ENCODE peak calls at places on chromosomes 16 and 17, in five cellular contexts. R is AG04450, N is MM.1S, K is breast epithelium, A is BJ. Z is an unnamed sample.

GRCh38 chr16:88810868-88811599 is 694 bp downstream of the APRT start:
- DNase-seq in R (peak), N (peak), K (peak), A (no peak), Z (peak)

GRCh38 chr17:41697122-41697962 is 8.7 kb downstream of the EIF1 start:
- DNase-seq in R (no peak), N (peak), K (peak), A (no peak), Z (no peak)

GRCh38 chr17:77372444-77373297 is 231.9 kb downstream of the SEC14L1 start:
- DNase-seq in R (peak), N (peak), K (peak), A (no peak), Z (no peak)

GRCh38 chr16:74186589-74186988 is 110.0 kb upstream of the PSMD7 start:
- DNase-seq in R (peak), N (no peak), K (no peak), A (peak), Z (no peak)

GRCh38 chr16:23498863-23499262 is 11.4 kb downstream of the GGA2 start:
- DNase-seq in R (no peak), N (no peak), K (no peak), A (no peak), Z (no peak)

GRCh38 chr17:38338053-38338452 is 5.7 kb downstream of the GPR179 start:
- DNase-seq in R (no peak), N (no peak), K (no peak), A (no peak), Z (no peak)

GRCh38 chr17:38667099-38667786 is 7.5 kb downstream of the EPOP start:
- DNase-seq in R (peak), N (peak), K (peak), A (no peak), Z (peak)

GRCh38 chr17:4247981-4248388 is 15.8 kb downstream of the ANKFY1 start:
- DNase-seq in R (no peak), N (no peak), K (peak), A (no peak), Z (peak)

GRCh38 chr17:42361781-42362186 is 26.5 kb downstream of the STAT3 start:
- DNase-seq in R (no peak), N (no peak), K (no peak), A (no peak), Z (no peak)

GRCh38 chr16:88846088-88846487 is 10.7 kb downstream of the GALNS start:
- DNase-seq in R (no peak), N (no peak), K (no peak), A (no peak), Z (no peak)

GRCh38 chr17:11391134-11391533 is 150.1 kb downstream of the SHISA6 start:
- DNase-seq in R (no peak), N (no peak), K (no peak), A (no peak), Z (no peak)

GRCh38 chr17:21201302-21201602 is 12.7 kb downstream of the TMEM11 start:
- DNase-seq in R (no peak), N (no peak), K (peak), A (no peak), Z (no peak)

GRCh38 chr17:41491476-41491875 is 1.8 kb upstream of the KRT36 start:
- DNase-seq in R (no peak), N (no peak), K (no peak), A (no peak), Z (no peak)

GRCh38 chr17:2814499-2815341 is 18.5 kb downstream of the RAP1GAP2 start:
- DNase-seq in R (no peak), N (peak), K (no peak), A (no peak), Z (no peak)

GRCh38 chr16:30567991-30568638 is 3.4 kb downstream of the ZNF688 start:
- DNase-seq in R (peak), N (peak), K (no peak), A (peak), Z (no peak)

GRCh38 chr16:25689137-25689836 is 2.5 kb upstream of the HS3ST4 start:
- DNase-seq in R (no peak), N (no peak), K (no peak), A (no peak), Z (no peak)

GRCh38 chr17:37490638-37491614 is 1.2 kb downstream of the DUSP14 start:
- DNase-seq in R (no peak), N (peak), K (peak), A (peak), Z (peak)

GRCh38 chr17:82358467-82359350 is at the start of gene TEX19:
- DNase-seq in R (no peak), N (peak), K (no peak), A (no peak), Z (no peak)

GRCh38 chr17:59870482-59870881 is 22.3 kb downstream of the TUBD1 start:
- DNase-seq in R (no peak), N (no peak), K (no peak), A (no peak), Z (no peak)

GRCh38 chr16:27718136-27718766 is 168.3 kb downstream of the KATNIP start:
- DNase-seq in R (no peak), N (no peak), K (peak), A (no peak), Z (no peak)

GRCh38 chr17:77737442-77738265 is 220.8 kb upstream of the TNRC6C start:
- DNase-seq in R (no peak), N (no peak), K (peak), A (no peak), Z (no peak)

GRCh38 chr16:19898924-19899604 is 14.4 kb upstream of the GPRC5B start:
- DNase-seq in R (no peak), N (peak), K (no peak), A (no peak), Z (peak)

GRCh38 chr16:19898166-19898565 is 13.5 kb upstream of the GPRC5B start:
- DNase-seq in R (no peak), N (no peak), K (no peak), A (no peak), Z (no peak)

GRCh38 chr16:19901164-19901563 is 16.5 kb upstream of the GPRC5B start:
- DNase-seq in R (no peak), N (no peak), K (no peak), A (no peak), Z (no peak)

GRCh38 chr16:19899605-19899955 is 14.9 kb upstream of the GPRC5B start:
- DNase-seq in R (no peak), N (no peak), K (no peak), A (no peak), Z (no peak)

DNA sequence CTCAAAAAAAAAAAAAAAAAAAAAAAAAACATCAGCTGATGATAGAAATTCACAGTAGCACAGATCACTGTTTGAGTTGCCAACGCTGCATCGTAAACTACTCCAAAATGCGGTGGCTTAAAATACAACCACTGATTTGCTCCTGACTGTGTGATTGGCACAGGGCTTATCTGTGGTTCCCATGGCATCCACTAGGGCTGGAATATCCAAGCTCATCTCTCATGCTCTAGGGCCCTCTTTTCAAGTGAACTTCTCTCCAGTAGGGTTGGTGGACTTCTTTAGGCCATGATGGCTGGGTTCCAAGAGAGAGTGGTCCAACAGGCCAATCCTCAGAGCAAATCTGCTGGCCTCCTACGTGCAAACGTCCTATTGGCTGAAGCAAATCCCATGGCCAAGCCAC is 15.9 kb upstream of the GPRC5B start:
- DNase-seq in R (no peak), N (no peak), K (no peak), A (no peak), Z (no peak)
- TF ChIP-seq CTCF in R (peak), N (no peak), K (no peak), A (peak), Z (no peak)

GRCh38 chr16:72098936-72099335 is 5.3 kb downstream of the DHX38 start:
- DNase-seq in R (no peak), N (no peak), K (no peak), A (no peak), Z (no peak)

GRCh38 chr16:72094266-72094610 is 591 bp downstream of the DHX38 start:
- DNase-seq in R (no peak), N (peak), K (no peak), A (no peak), Z (no peak)

GRCh38 chr16:72104905-72105304 is 11.3 kb downstream of the DHX38 start:
- DNase-seq in R (no peak), N (no peak), K (no peak), A (no peak), Z (no peak)

GRCh38 chr16:72101195-72101594 is 7.5 kb downstream of the DHX38 start:
- DNase-seq in R (no peak), N (no peak), K (no peak), A (no peak), Z (no peak)

DNA sequence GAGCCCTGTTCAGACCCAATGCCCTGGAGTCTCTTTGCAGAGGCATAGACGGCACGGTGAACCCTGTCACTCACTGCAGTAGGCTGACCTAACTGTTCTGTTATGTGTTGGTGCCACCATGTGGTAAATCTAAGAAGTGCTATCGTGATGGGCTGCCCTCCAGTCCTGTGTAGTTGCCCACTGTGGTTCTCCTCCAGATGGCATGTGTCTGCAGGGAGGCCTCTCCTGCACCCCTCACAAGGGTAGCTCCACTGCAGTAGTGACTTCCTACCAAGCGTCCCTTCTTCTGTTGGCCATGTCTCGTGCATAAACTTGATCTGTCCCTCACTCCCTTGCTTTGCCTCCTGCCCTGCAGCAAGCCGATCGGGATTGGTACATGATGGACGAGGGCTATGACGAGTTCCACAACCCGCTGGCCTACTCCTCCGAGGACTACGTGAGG is 5.8 kb downstream of the DHX38 start:
- DNase-seq in R (no peak), N (peak), K (no peak), A (no peak), Z (peak)
- TF ChIP-seq CTCF in R (peak), N (peak), K (no peak), A (peak), Z (peak)

GRCh38 chr16:21664801-21665492 is 1.2 kb downstream of the OTOA start:
- DNase-seq in R (no peak), N (no peak), K (no peak), A (no peak), Z (no peak)
- TF ChIP-seq CTCF in R (no peak), N (no peak), K (no peak), A (no peak), Z (no peak)

GRCh38 chr17:69713815-69714214 is 299.3 kb downstream of the MAP2K6 start:
- DNase-seq in R (no peak), N (no peak), K (no peak), A (no peak), Z (no peak)
- TF ChIP-seq CTCF in R (no peak), N (no peak), K (no peak), A (no peak), Z (no peak)

DNA sequence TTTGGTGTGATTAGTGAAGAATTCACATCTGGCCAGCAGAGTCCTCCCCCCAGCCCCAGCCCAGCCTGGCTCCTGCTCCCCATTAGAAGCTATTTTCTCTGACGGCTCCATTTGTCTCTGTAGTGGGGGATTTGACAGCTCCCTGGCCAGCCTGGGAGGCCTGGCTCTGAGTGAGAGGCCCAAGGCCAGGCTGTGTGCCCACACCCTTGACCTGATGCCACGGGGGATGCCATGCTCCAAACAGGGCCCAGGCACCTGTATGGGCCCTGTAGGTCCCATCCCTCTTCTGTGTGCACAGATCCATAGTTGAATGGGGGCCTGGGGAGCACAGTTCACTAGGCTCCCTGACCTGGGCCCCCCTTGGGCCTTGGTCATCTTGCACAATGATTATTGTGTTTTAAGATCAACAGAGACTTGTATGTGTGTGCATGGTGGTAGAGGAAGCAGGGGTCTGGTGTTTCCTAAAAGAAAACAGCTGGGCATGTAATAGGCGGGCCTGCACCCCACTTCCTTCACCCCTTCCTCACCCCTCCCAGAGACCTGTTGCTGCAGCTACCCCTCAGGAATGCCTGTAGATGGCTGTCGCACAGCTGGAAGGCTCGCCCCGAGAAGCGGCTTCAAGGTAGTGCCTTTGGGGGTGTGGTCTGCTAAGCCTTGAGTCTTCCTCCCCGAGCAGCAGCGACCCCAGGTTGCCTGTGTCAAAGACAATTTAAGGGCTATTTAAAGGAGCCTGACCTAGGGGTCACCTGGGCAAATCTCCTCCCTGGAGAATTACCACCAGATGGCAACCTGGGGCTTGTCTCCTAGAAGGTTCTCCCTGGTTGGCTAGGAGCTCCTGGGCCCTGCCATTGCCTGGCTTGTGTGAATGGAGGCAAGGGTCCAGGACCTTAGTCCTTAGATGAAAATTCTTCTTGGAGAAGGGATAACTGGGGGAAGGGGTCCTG is 51.0 kb upstream of the TAC4 start:
- DNase-seq in R (no peak), N (no peak), K (no peak), A (no peak), Z (peak)
- TF ChIP-seq CTCF in R (peak), N (peak), K (no peak), A (peak), Z (peak)

DNA sequence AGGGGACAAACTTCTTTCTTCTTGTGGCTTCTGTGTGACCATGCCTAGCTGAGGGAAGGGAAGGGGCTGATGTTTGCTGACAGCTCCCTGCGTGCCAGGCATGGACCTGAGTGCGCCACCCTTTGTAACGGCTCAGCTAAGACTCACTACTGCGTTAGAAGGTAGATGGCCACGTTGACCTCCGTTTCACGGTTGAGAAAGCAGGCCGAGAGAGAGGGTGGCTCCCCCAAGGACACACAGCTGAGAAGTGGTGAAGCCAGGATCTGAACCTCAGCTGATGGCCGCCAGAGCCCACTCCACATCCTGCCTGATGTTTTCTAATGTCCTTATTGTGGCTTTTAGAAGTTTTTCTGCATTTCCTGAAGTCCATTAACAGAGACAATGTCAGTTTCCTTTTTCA is 45.1 kb downstream of the RGS9 start:
- DNase-seq in R (no peak), N (no peak), K (no peak), A (no peak), Z (no peak)
- TF ChIP-seq CTCF in R (no peak), N (no peak), K (no peak), A (no peak), Z (no peak)

DNA sequence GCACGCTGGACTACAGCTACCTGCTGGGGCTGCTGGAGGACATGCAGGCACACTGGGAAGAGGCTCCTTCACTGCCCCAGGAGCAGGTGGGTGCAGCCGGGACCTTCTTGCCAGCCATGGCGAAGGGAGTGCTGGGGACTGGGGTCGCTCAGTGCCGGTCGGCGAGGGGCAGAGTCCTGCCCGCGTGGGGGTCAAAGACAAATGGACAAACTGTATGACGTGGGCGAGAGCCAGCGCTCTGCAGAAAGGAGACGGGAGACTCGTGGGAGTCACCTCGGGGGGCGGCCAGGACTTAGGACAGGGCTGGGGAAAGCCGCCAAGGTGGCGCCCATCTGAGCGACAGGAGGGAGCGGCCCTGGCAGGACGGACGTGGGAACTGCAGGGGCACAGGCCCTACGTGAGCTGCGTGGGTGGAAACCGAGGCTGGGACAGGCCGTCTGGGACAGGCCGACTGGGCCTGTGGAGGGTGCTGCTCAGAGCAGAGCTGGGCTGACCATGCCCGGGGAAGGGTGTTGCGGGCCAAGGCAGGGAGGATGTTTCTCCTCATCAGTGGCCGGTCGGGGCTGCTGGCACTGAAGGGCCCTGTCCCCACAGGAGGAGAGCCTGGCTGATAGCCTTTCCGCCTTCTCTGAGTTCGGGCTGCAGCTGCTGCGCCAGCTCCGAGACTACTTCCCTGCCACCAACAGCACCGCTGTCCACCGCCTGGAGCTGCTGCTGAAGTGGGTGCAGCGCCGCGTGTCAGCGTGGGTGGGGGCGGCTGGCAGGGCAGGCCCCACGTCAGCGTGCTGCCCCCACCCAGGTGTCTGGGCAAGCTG is 8.0 kb downstream of the TSR3 start:
- DNase-seq in R (no peak), N (no peak), K (no peak), A (no peak), Z (no peak)
- TF ChIP-seq CTCF in R (no peak), N (no peak), K (no peak), A (no peak), Z (no peak)

GRCh38 chr17:6549384-6550036 is 6.8 kb downstream of the PITPNM3 start:
- DNase-seq in R (no peak), N (no peak), K (no peak), A (no peak), Z (no peak)
- TF ChIP-seq CTCF in R (no peak), N (no peak), K (no peak), A (no peak), Z (no peak)